ENCODE peak calls at places on chromosomes 4 and X, in ten cellular contexts. A is T-helper 1 cell; X is stimulated activated CD8-positive, alpha-beta memory T cell treated with anti-CD3 and anti-CD28 coated beads, Interleukin-4, amount 100 ng/mL, for 4 hours; U is AG08396; O is NCI-H510A; M is AML-193; W is ascending aorta; T is naive thymus-derived CD4-positive, alpha-beta T cell; R is germinal center; H is kidney tubule cell. F is an unnamed sample.

GRCh38 chr4:10089346-10089745 is 27.3 kb downstream of the WDR1 start:
- DNase-seq in A (no peak), X (no peak), U (no peak), O (no peak), M (no peak), W (no peak), T (no peak), R (no peak), H (peak), F (no peak)

GRCh38 chr4:99462875-99463464 is 27.8 kb upstream of the ADH7 start:
- DNase-seq in A (no peak), X (peak), U (peak), O (peak), M (peak), W (no peak), T (peak), R (peak), H (peak), F (peak)

GRCh38 chr4:6848717-6849305 is 60.8 kb upstream of the TBC1D14 start:
- DNase-seq in A (no peak), X (no peak), U (no peak), O (no peak), M (no peak), W (no peak), T (no peak), R (no peak), H (no peak), F (no peak)

GRCh38 chr4:83217721-83218522 is 66.7 kb downstream of the COQ2 start:
- DNase-seq in A (peak), X (peak), U (no peak), O (no peak), M (peak), W (no peak), T (peak), R (peak), H (peak), F (peak)

GRCh38 chr4:47031011-47031678 is at the start of gene GABRB1:
- DNase-seq in A (no peak), X (no peak), U (peak), O (peak), M (no peak), W (no peak), T (peak), R (no peak), H (peak), F (no peak)

GRCh38 chr4:169906104-169906503 is 120.1 kb downstream of the MFAP3L start:
- DNase-seq in A (no peak), X (no peak), U (no peak), O (no peak), M (no peak), W (no peak), T (no peak), R (no peak), H (no peak), F (no peak)

GRCh38 chr4:140575489-140575888 is 6.7 kb upstream of the UCP1 start:
- DNase-seq in A (no peak), X (no peak), U (no peak), O (no peak), M (no peak), W (no peak), T (no peak), R (no peak), H (no peak), F (no peak)

GRCh38 chr4:57303012-57303751 is 193.0 kb upstream of the IGFBP7 start:
- DNase-seq in A (no peak), X (no peak), U (no peak), O (no peak), M (no peak), W (no peak), T (no peak), R (no peak), H (no peak), F (no peak)

GRCh38 chr4:15479089-15479912 is 9.6 kb downstream of the CC2D2A start:
- DNase-seq in A (no peak), X (no peak), U (peak), O (peak), M (peak), W (no peak), T (no peak), R (peak), H (peak), F (peak)

GRCh38 chrX:153606503-153606902 is 7.6 kb upstream of the CCNQ start:
- DNase-seq in A (no peak), X (no peak), U (no peak), O (no peak), M (no peak), W (no peak), T (no peak), R (no peak), H (no peak), F (no peak)

GRCh38 chrX:129529685-129530281 is 6.5 kb upstream of the SMARCA1 start:
- DNase-seq in A (no peak), X (no peak), U (no peak), O (no peak), M (no peak), W (no peak), T (no peak), R (no peak), H (no peak), F (no peak)

GRCh38 chr4:69984030-69984443 is 11.7 kb upstream of the STATH start:
- DNase-seq in A (no peak), X (no peak), U (no peak), O (peak), M (no peak), W (no peak), T (no peak), R (no peak), H (peak), F (no peak)

GRCh38 chr4:119646347-119647071 is 17.9 kb upstream of the PDE5A start:
- DNase-seq in A (no peak), X (no peak), U (no peak), O (no peak), M (no peak), W (no peak), T (no peak), R (no peak), H (no peak), F (no peak)

GRCh38 chr4:53043096-53043495 is 181.0 kb downstream of the RASL11B start:
- DNase-seq in A (no peak), X (no peak), U (no peak), O (no peak), M (no peak), W (no peak), T (no peak), R (no peak), H (no peak), F (no peak)

GRCh38 chr4:110109455-110109854 is 89.0 kb downstream of the ELOVL6 start:
- DNase-seq in A (no peak), X (no peak), U (no peak), O (no peak), M (no peak), W (no peak), T (no peak), R (no peak), H (no peak), F (no peak)

F was measured in GDM1.